ENCODE peak calls at places on chromosomes 5 and 9, in eight cellular contexts. E is CD8-positive, alpha-beta T cell; Y is uterus; U is right atrium auricular region; Q is pancreas; S is HAP-1; K is MM.1S; O is A673. R is an unnamed sample. For H3K36me3, the result is how much of the 10 kb centered on the place peaks cover.

GRCh38 chr9:37904647-37905505 is 949 bp upstream of the SLC25A51 start:
- DNase-seq in U (peak), K (peak), E (no peak), Y (peak), Q (no peak), O (no peak), S (no peak), R (no peak)

GRCh38 chr5:115838885-115839518 is 2.4 kb downstream of the ATG12 start:
- DNase-seq in Q (no peak), U (no peak), Y (no peak), S (peak), E (no peak), O (peak), K (peak), R (peak)

GRCh38 chr9:23621924-23622323 is 204.1 kb downstream of the ELAVL2 start:
- DNase-seq in U (no peak), E (no peak), O (peak), K (no peak), Y (peak), Q (no peak), S (no peak), R (no peak)

GRCh38 chr9:31715250-31715649 is 669.2 kb upstream of the ACO1 start:
- DNase-seq in O (no peak), U (no peak), E (no peak), Q (no peak), S (no peak), Y (no peak), K (no peak), R (no peak)

GRCh38 chr9:131621551-131622321 is 76.4 kb downstream of the PRRT1B start:
- DNase-seq in Y (no peak), E (no peak), Q (peak), U (no peak), O (no peak), S (no peak), K (no peak), R (no peak)

GRCh38 chr5:131610198-131611063 is 24.6 kb downstream of the RAPGEF6 start:
- DNase-seq in O (peak), Y (no peak), U (no peak), Q (no peak), S (no peak), K (no peak), E (no peak), R (no peak)

GRCh38 chr9:74951107-74951720 is 1.5 kb downstream of the C9orf40 start:
- DNase-seq in E (no peak), U (no peak), O (peak), S (no peak), Q (no peak), Y (no peak), K (no peak), R (no peak)

GRCh38 chr9:21711504-21711903 is 90.9 kb upstream of the MTAP start:
- DNase-seq in S (peak), Q (no peak), U (no peak), E (no peak), Y (no peak), O (peak), K (no peak), R (no peak)

GRCh38 chr5:139577689-139578347 is 16.7 kb downstream of the UBE2D2 start:
- DNase-seq in S (no peak), K (no peak), U (no peak), Y (no peak), O (no peak), E (no peak), Q (no peak), R (no peak)

GRCh38 chr5:143055596-143056330 is 285.6 kb downstream of the ARHGAP26 start:
- DNase-seq in K (no peak), Y (no peak), S (no peak), E (no peak), U (no peak), O (no peak), Q (no peak), R (no peak)

GRCh38 chr9:36855443-36856315 is 178.4 kb downstream of the PAX5 start:
- DNase-seq in S (no peak), E (no peak), U (no peak), K (peak), O (no peak), Q (no peak), Y (no peak), R (no peak)

GRCh38 chr5:150672237-150672883 is 11.3 kb downstream of the MYOZ3 start:
- DNase-seq in S (peak), K (no peak), E (no peak), Q (no peak), U (peak), Y (peak), O (peak), R (no peak)

GRCh38 chr5:1021136-1021968 is 12.8 kb downstream of the NKD2 start:
- DNase-seq in Y (no peak), E (no peak), U (no peak), S (no peak), Q (no peak), K (peak), O (peak), R (no peak)

GRCh38 chr9:89814340-89815040 is 209.7 kb downstream of the GADD45G start:
- DNase-seq in Q (no peak), Y (peak), E (no peak), O (no peak), U (peak), S (no peak), K (no peak), R (no peak)

GRCh38 chr5:1312993-1313833 is 18.3 kb upstream of the TERT start:
- DNase-seq in Q (no peak), O (no peak), S (no peak), E (no peak), Y (no peak), K (peak), U (no peak), R (no peak)

GRCh38 chr9:82457959-82458358 is 469.4 kb downstream of the SPATA31D1 start:
- DNase-seq in O (no peak), E (no peak), Y (no peak), S (no peak), K (peak), U (no peak), Q (no peak), R (no peak)

GRCh38 chr9:71710856-71711255 is 57.5 kb downstream of the CEMIP2 start:
- DNase-seq in S (no peak), K (no peak), Y (no peak), Q (no peak), O (no peak), E (no peak), U (no peak), R (no peak)

GRCh38 chr5:66041612-66042011 is 102.5 kb upstream of the SREK1 start:
- DNase-seq in U (no peak), S (no peak), O (no peak), Q (no peak), Y (no peak), K (no peak), E (no peak), R (no peak)

GRCh38 chr9:127735530-127736176 is 559 bp upstream of the TOR2A start:
- DNase-seq in Q (no peak), Y (no peak), O (no peak), U (no peak), S (no peak), K (peak), E (no peak), R (no peak)

GRCh38 chr5:163489745-163490075 is 15.7 kb upstream of the MAT2B start:
- DNase-seq in Q (no peak), O (no peak), K (no peak), S (no peak), E (no peak), U (no peak), Y (no peak), R (no peak)
- H3K36me3 ChIP-seq in Q (under half), O (under half), K (under half), S (half or more), E (under half), U (under half), Y (under half), R (under half)

GRCh38 chr9:35056571-35057270 is 15.7 kb downstream of the VCP start:
- DNase-seq in S (no peak), Q (no peak), K (no peak), U (no peak), Y (no peak), E (no peak), O (no peak), R (no peak)

GRCh38 chr9:35057271-35057620 is 15.2 kb downstream of the VCP start:
- DNase-seq in S (no peak), K (no peak), O (no peak), E (no peak), U (no peak), Q (no peak), Y (no peak), R (no peak)

GRCh38 chr9:35060548-35061207 is 11.7 kb downstream of the VCP start:
- DNase-seq in E (no peak), O (no peak), K (no peak), U (no peak), S (no peak), Y (no peak), Q (no peak), R (no peak)

GRCh38 chr9:35054871-35055644 is 17.4 kb downstream of the VCP start:
- DNase-seq in E (no peak), Y (no peak), Q (no peak), O (no peak), S (no peak), K (no peak), U (no peak), R (no peak)

GRCh38 chr9:35059438-35059837 is 13.0 kb downstream of the VCP start:
- DNase-seq in Y (no peak), Q (no peak), O (no peak), S (no peak), K (no peak), U (no peak), E (no peak), R (no peak)
- H3K36me3 ChIP-seq in Y (under half), Q (under half), O (half or more), S (half or more), K (half or more), U (half or more), E (half or more), R (half or more)

GRCh38 chr5:170269579-170269978 is 28.0 kb downstream of the LCP2 start:
- DNase-seq in E (no peak), K (no peak), U (no peak), Q (no peak), Y (no peak), S (no peak), O (no peak), R (no peak)

GRCh38 chr5:170268153-170268689 is 29.4 kb downstream of the LCP2 start:
- DNase-seq in U (no peak), Q (no peak), S (no peak), E (no peak), K (no peak), O (no peak), Y (no peak), R (no peak)

GRCh38 chr5:170267431-170268152 is 30.0 kb downstream of the LCP2 start:
- DNase-seq in K (peak), U (peak), Q (peak), E (peak), O (peak), Y (peak), S (peak), R (peak)

GRCh38 chr5:170268884-170269283 is 28.7 kb downstream of the LCP2 start:
- DNase-seq in E (no peak), Q (no peak), O (no peak), S (no peak), K (no peak), U (no peak), Y (no peak), R (no peak)

DNA sequence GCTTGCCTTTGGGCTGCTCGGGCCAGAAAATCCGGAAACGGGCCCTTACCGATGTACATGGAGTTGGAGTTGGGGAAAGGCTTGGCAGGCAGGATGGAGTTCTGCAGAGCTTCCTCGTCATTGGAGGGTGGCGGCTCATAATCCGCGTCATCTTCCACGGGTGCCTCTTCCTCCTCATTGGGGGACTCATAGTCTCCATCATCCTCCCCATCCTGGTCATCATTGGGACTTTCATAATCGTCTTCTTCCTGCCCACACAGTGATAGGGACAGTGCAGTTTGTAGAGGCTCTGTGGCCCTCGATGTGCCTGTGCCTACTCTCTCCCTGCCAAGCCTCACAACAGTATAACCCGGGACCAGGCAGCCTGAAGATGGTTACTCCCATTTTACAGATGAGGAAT is 26.9 kb downstream of the LCP2 start:
- DNase-seq in K (no peak), S (no peak), O (no peak), Q (no peak), Y (no peak), E (no peak), U (no peak), R (no peak)
- H3K36me3 ChIP-seq in K (under half), S (under half), O (under half), Q (under half), Y (under half), E (half or more), U (under half), R (half or more)

GRCh38 chr5:154948313-154948712 is 7.4 kb downstream of the MRPL22 start:
- DNase-seq in Y (no peak), S (no peak), K (no peak), U (no peak), O (no peak), Q (no peak), E (no peak), R (no peak)

GRCh38 chr5:154949758-154950157 is 8.9 kb downstream of the MRPL22 start:
- DNase-seq in O (no peak), K (no peak), E (no peak), S (no peak), Y (no peak), U (no peak), Q (no peak), R (no peak)

GRCh38 chr5:154944716-154945115 is 3.8 kb downstream of the MRPL22 start:
- DNase-seq in K (no peak), Q (no peak), Y (no peak), U (no peak), O (no peak), S (no peak), E (no peak), R (no peak)

GRCh38 chr5:154945695-154946301 is 4.9 kb downstream of the MRPL22 start:
- DNase-seq in U (no peak), K (no peak), O (no peak), Y (no peak), Q (no peak), E (no peak), S (no peak), R (peak)

GRCh38 chr5:154947778-154948177 is 6.9 kb downstream of the MRPL22 start:
- DNase-seq in U (no peak), K (no peak), S (no peak), O (no peak), E (no peak), Y (no peak), Q (no peak), R (no peak)
- H3K36me3 ChIP-seq in U (under half), K (under half), S (under half), O (under half), E (under half), Y (under half), Q (under half), R (under half)

GRCh38 chr9:92295240-92295790 is 1.8 kb upstream of the IARS1 start:
- DNase-seq in S (no peak), K (no peak), O (no peak), Y (no peak), Q (no peak), E (no peak), U (no peak), R (no peak)
- H3K36me3 ChIP-seq in S (under half), K (under half), O (half or more), Y (under half), Q (under half), E (under half), U (under half), R (under half)

GRCh38 chr9:116697887-116698286 is 10.8 kb downstream of the TRIM32 start:
- DNase-seq in O (no peak), K (no peak), S (no peak), Q (no peak), Y (no peak), E (no peak), U (no peak), R (no peak)

GRCh38 chr9:116694892-116695291 is 7.8 kb downstream of the TRIM32 start:
- DNase-seq in Q (no peak), K (no peak), E (no peak), U (no peak), O (no peak), Y (no peak), S (no peak), R (no peak)

GRCh38 chr9:116695441-116695840 is 8.3 kb downstream of the TRIM32 start:
- DNase-seq in K (no peak), O (no peak), Q (no peak), E (no peak), U (no peak), S (no peak), Y (no peak), R (no peak)

GRCh38 chr9:116700279-116700678 is 13.2 kb downstream of the TRIM32 start:
- DNase-seq in U (no peak), Q (no peak), E (no peak), Y (no peak), S (no peak), K (no peak), O (no peak), R (no peak)

DNA sequence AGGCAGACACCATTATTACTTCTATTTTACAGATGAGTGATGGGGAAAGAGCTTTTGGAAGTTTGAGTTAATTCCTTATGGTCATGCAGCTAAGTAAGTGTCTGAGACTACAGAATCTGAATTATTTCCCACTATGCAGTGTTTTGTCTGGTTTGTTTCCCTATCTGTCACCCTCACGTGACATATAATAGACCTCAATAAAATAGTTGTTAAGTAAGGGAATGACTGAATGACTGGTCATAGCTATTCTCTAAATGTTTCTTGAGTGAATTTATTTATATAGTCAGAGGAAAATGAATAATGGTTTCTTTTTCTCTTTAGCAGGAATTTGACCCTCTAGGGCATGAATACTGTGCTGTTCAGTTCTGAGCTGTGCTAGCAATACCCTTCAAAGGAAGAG is 10.2 kb downstream of the TRIM32 start:
- DNase-seq in Y (no peak), O (no peak), S (no peak), Q (no peak), K (no peak), E (no peak), U (no peak), R (no peak)
- H3K36me3 ChIP-seq in Y (under half), O (under half), S (under half), Q (under half), K (under half), E (under half), U (under half), R (under half)

DNA sequence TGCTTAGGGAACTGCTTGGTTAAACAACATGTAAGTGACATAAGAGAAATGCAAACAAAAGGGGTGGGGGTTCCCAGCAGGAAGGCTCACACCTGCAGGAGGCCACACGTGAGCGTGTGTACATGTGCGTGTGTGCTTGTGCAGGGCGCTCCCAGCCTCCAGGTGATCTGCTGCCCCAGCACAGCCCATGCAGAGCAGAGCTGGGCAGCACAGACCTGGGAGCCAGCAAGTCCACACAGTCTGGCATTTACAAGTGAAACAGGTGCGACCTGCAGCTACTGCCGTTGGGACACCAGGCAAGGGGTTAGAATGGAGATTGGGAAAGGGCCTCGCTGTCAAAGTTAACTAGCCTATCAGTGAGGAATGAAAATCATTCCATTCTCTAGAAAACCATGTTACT is 41.8 kb downstream of the GRAMD2B start:
- DNase-seq in Y (no peak), Q (peak), S (no peak), E (no peak), K (no peak), U (no peak), O (no peak), R (no peak)
- H3K36me3 ChIP-seq in Y (under half), Q (under half), S (under half), E (under half), K (under half), U (under half), O (under half), R (under half)

GRCh38 chr5:154916874-154917273 is 21.1 kb downstream of the GEMIN5 start:
- DNase-seq in S (no peak), Y (no peak), U (no peak), K (no peak), Q (no peak), O (no peak), E (no peak), R (no peak)
- H3K36me3 ChIP-seq in S (half or more), Y (under half), U (half or more), K (under half), Q (under half), O (half or more), E (under half), R (half or more)

GRCh38 chr5:78203815-78204214 is 90.7 kb downstream of the AP3B1 start:
- DNase-seq in S (no peak), Q (no peak), Y (no peak), O (no peak), E (no peak), U (no peak), K (no peak), R (no peak)
- H3K36me3 ChIP-seq in S (under half), Q (under half), Y (under half), O (under half), E (under half), U (under half), K (under half), R (under half)

R was measured in naive thymus-derived CD4-positive, alpha-beta T cell.